ENCODE peak calls at places on chromosomes 1 and 21, in eight cellular contexts. R is left lung; B is heart right ventricle; A is IMR-90; O is lower lobe of right lung; W is fibroblast of lung; U is naive thymus-derived CD4-positive, alpha-beta T cell; F is GM23248. P is an unnamed sample.

GRCh38 chr1:117284408-117285215 is 73.9 kb upstream of the VTCN1 start:
- DNase-seq in A (peak; percentile 79), U (peak; percentile 2), O (no peak), R (no peak), W (peak; percentile 79), B (no peak), F (peak; percentile 71), P (no peak)

GRCh38 chr21:39610705-39611104 is 2.0 kb upstream of the B3GALT5 start:
- DNase-seq in O (no peak), W (no peak), F (no peak), B (no peak), U (no peak), R (no peak), A (no peak), P (no peak)

GRCh38 chr1:47431534-47431933 is 6.3 kb upstream of the FOXD2 start:
- DNase-seq in B (no peak), O (no peak), W (peak; percentile 56), U (no peak), A (peak; percentile 87), F (peak; percentile 80), R (no peak), P (no peak)

GRCh38 chr1:56436338-56436695 is 143.0 kb downstream of the PLPP3 start:
- DNase-seq in R (no peak), F (no peak), W (no peak), A (no peak), O (no peak), U (no peak), B (no peak), P (no peak)

GRCh38 chr1:97192872-97193572 is 471.4 kb downstream of the PTBP2 start:
- DNase-seq in O (no peak), A (peak; percentile 99), R (no peak), W (peak; percentile 95), F (peak; percentile 92), B (no peak), U (no peak), P (no peak)

GRCh38 chr1:151048645-151049032 is 1.1 kb downstream of the C1orf56 start:
- DNase-seq in F (no peak), O (no peak), B (no peak), W (no peak), U (no peak), A (no peak), R (no peak), P (no peak)

GRCh38 chr1:53625049-53625448 is 113.9 kb downstream of the GLIS1 start:
- DNase-seq in O (peak; percentile 14), W (peak; percentile 21), F (peak; percentile 97), U (no peak), A (peak; percentile 58), R (no peak), B (no peak), P (peak; percentile 65)

GRCh38 chr21:37712204-37712934 is 203.9 kb downstream of the KCNJ6 start:
- DNase-seq in R (peak; percentile 74), O (peak; percentile 72), W (peak; percentile 78), B (peak; percentile 59), U (peak; percentile 21), A (peak; percentile 73), F (peak; percentile 87), P (peak; percentile 54)

GRCh38 chr1:9009438-9010366 is 16.5 kb downstream of the SLC2A7 start:
- DNase-seq in B (peak; percentile 41), A (peak; percentile 28), U (peak; percentile 23), W (peak; percentile 11), R (peak; percentile 85), O (no peak), F (peak; percentile 48), P (no peak)

GRCh38 chr1:245942861-245943260 is 564.2 kb downstream of the SMYD3 start:
- DNase-seq in F (no peak), U (peak; percentile 59), A (no peak), O (no peak), B (no peak), W (no peak), R (no peak), P (no peak)

GRCh38 chr1:117602862-117603261 is 3.0 kb upstream of the TENT5C start:
- DNase-seq in A (no peak), U (no peak), R (no peak), W (no peak), B (no peak), O (no peak), F (no peak), P (no peak)

GRCh38 chr1:32062867-32063230 is 9.9 kb upstream of the TMEM39B start:
- DNase-seq in A (peak; percentile 23), F (peak; percentile 56), B (no peak), O (no peak), U (no peak), R (no peak), W (no peak), P (no peak)

GRCh38 chr1:41672173-41672572 is 187.7 kb upstream of the EDN2 start:
- DNase-seq in W (peak; percentile 53), O (no peak), A (peak; percentile 86), U (no peak), R (no peak), F (peak; percentile 86), B (no peak), P (no peak)

GRCh38 chr21:44795342-44795741 is 6.3 kb downstream of the UBE2G2 start:
- DNase-seq in B (no peak), F (no peak), R (no peak), A (no peak), W (no peak), O (no peak), U (no peak), P (no peak)

GRCh38 chr1:90779573-90779972 is 62.5 kb upstream of the BARHL2 start:
- DNase-seq in A (no peak), W (no peak), O (no peak), R (no peak), U (no peak), B (no peak), F (no peak), P (no peak)

GRCh38 chr1:197466813-197467212 is 198.8 kb downstream of the CRB1 start:
- DNase-seq in A (no peak), O (no peak), R (no peak), F (no peak), B (no peak), W (no peak), U (no peak), P (no peak)
- H3K4me1 ChIP-seq in A (no peaks in the 10 kb centered on the region), O (no peaks in the 10 kb centered on the region), R (peaks cover 7% of the 10 kb centered on the region), F (peaks cover 12% of the 10 kb centered on the region), B (no peaks in the 10 kb centered on the region), W (no peaks in the 10 kb centered on the region), U (no peaks in the 10 kb centered on the region), P (no peaks in the 10 kb centered on the region)

GRCh38 chr1:68083686-68084085 is 33.3 kb upstream of the DIRAS3 start:
- DNase-seq in A (no peak), B (no peak), W (no peak), U (no peak), F (no peak), R (no peak), O (no peak), P (no peak)

GRCh38 chr1:68081775-68082283 is 31.4 kb upstream of the DIRAS3 start:
- DNase-seq in A (peak; percentile 28), U (no peak), R (no peak), W (no peak), O (no peak), B (no peak), F (peak; percentile 7), P (no peak)

DNA sequence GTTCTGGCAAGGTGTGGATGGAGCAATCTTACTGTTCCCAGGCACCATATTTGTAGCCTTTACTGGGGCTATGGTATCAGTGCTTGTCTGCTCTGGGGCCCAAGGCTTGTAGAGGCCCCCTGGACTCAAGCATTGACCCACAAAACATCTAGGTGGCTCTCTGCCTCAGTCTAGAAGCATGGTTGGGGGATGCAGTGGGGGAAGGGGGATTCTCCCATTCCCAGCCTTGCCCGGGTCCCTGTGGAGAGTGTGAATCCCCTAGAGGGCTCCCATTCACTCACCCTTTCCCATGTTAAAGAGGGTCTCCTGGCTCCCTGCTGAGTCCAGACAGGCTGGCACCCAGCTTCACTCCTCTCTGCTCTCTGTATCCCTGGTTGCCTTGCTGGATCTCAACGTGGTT is 28.2 kb upstream of the DIRAS3 start:
- DNase-seq in W (no peak), O (no peak), F (no peak), B (no peak), R (no peak), A (no peak), U (no peak), P (no peak)
- H3K27ac ChIP-seq in W (no peak overlapping the region), O (no peak overlapping the region), F (no peak overlapping the region), B (no peak overlapping the region), R (no peak overlapping the region), A (no peak overlapping the region), U (no peak overlapping the region), P (no peak overlapping the region)

GRCh38 chr1:2548068-2548589 is 8.0 kb upstream of the TNFRSF14 start:
- DNase-seq in B (peak; percentile 84), U (peak; percentile 76), F (peak; percentile 82), R (peak; percentile 96), O (peak; percentile 90), A (peak; percentile 56), W (peak; percentile 62), P (peak; percentile 80)

GRCh38 chr1:2546515-2547209 is 9.5 kb upstream of the TNFRSF14 start:
- DNase-seq in O (peak; percentile 91), B (peak; percentile 88), R (peak; percentile 97), F (peak; percentile 74), U (peak; percentile 88), W (peak; percentile 65), A (peak; percentile 61), P (peak; percentile 81)

GRCh38 chr1:2545754-2546514 is 10.2 kb upstream of the TNFRSF14 start:
- DNase-seq in U (peak; percentile 91), B (peak; percentile 90), R (peak; percentile 98), W (peak; percentile 66), O (peak; percentile 96), A (peak; percentile 66), F (peak; percentile 73), P (peak; percentile 88)

GRCh38 chr1:2544875-2545638 is 11.1 kb upstream of the TNFRSF14 start:
- DNase-seq in B (no peak), U (no peak), F (no peak), A (no peak), R (no peak), O (no peak), W (no peak), P (no peak)

DNA sequence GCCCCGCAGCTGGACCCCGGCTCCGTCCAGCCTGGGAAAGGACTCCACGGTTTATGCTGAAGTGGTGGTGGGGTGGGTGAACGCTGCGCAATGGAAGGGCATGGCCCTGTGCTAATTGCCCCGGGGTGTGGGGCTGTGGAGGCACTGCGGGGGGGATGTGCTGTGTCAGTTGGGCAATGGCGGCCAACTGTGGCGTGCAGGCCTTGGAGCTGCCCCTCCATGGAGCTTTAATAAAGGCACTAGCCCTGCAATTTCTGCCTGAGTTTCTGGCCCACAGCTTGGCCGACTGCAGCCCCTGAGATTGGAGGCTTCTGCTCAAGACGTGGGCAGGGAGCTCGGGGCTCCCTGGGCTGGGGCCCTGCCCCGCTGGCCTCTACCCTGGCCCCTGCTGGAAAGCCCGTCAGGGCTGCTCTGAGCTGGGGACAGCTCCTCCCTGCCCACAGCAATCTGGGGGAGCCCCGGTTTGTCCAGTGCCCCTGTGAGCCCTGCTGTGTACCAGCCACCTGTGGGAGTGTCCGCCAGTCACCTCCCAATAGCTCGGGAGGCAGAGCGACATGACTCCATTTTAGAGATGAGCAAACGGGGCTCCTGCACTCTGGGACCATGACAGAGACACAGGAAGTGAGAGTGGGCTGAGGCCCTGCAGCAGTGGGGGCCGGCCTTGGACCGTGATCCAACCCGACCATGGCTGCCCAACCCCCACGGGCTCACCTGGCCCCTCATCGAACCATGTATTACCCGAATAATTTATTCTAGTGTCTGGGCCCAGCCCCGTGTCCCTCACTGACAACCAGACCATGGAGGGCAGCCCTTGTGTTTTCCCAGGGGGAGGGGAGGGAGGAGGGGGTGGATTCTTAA is 8.7 kb upstream of the TNFRSF14 start:
- DNase-seq in R (no peak), F (peak; percentile 32), O (peak; percentile 71), B (no peak), U (peak; percentile 53), W (no peak), A (no peak), P (no peak)
- H3K4me1 ChIP-seq in R (peaks cover 66% of the 10 kb centered on the region), F (peaks cover 10% of the 10 kb centered on the region), O (peaks cover 61% of the 10 kb centered on the region), B (peaks cover 67% of the 10 kb centered on the region), U (peaks cover 18% of the 10 kb centered on the region), W (peaks cover 14% of the 10 kb centered on the region), A (peaks cover 10% of the 10 kb centered on the region), P (peaks cover 15% of the 10 kb centered on the region)

GRCh38 chr1:36346741-36347370 is 23.4 kb upstream of the EVA1B start:
- DNase-seq in U (no peak), R (no peak), F (no peak), O (no peak), W (no peak), B (no peak), A (no peak), P (peak; percentile 27)
- H3K27ac ChIP-seq in U (no peak overlapping the region), R (no peak overlapping the region), F (no peak overlapping the region), O (no peak overlapping the region), W (no peak overlapping the region), B (no peak overlapping the region), A (no peak overlapping the region), P (peak overlapping the region; percentile 78)